ENCODE peak calls at places on chromosomes 7 and 10, in ten cellular contexts. D, T, W, L, N, A, O, P, Z and U are unnamed samples.

GRCh38 chr7:143000648-143001047 is 26.3 kb downstream of the OR9A2 start:
- DNase-seq in D (no peak), T (no peak), W (no peak), L (no peak), N (no peak), A (no peak), O (no peak), P (no peak), Z (no peak), U (no peak)

GRCh38 chr10:1050145-1050544 is 1.2 kb upstream of the IDI1 start:
- DNase-seq in D (no peak), T (peak; percentile 43), W (no peak), L (no peak), N (no peak), A (peak; percentile 58), O (no peak), P (no peak), Z (peak; percentile 53), U (no peak)

GRCh38 chr7:84175461-84175860 is 19.1 kb downstream of the SEMA3A start:
- DNase-seq in D (no peak), T (no peak), W (no peak), L (no peak), N (no peak), A (no peak), O (no peak), P (no peak), Z (no peak), U (no peak)

GRCh38 chr10:14952851-14953451 is 945 bp downstream of the DCLRE1C start:
- DNase-seq in D (no peak), T (no peak), W (no peak), L (no peak), N (no peak), A (peak; percentile 8), O (no peak), P (no peak), Z (no peak), U (no peak)

GRCh38 chr10:102612964-102613275 is 31.4 kb upstream of the TRIM8 start:
- DNase-seq in D (no peak), T (no peak), W (no peak), L (peak; percentile 66), N (no peak), A (no peak), O (no peak), P (peak; percentile 55), Z (peak; percentile 70), U (no peak)

GRCh38 chr7:105650382-105650729 is 69.1 kb upstream of the EFCAB10 start:
- DNase-seq in D (no peak), T (no peak), W (no peak), L (no peak), N (no peak), A (no peak), O (no peak), P (peak; percentile 12), Z (no peak), U (no peak)

GRCh38 chr7:32347244-32347828 is 142.8 kb downstream of the LSM5 start:
- DNase-seq in D (no peak), T (no peak), W (no peak), L (no peak), N (no peak), A (peak; percentile 44), O (no peak), P (no peak), Z (peak; percentile 40), U (no peak)

GRCh38 chr10:21481407-21481806 is 44.1 kb downstream of the SKIDA1 start:
- DNase-seq in D (no peak), T (no peak), W (no peak), L (no peak), N (no peak), A (no peak), O (no peak), P (no peak), Z (no peak), U (no peak)

DNA sequence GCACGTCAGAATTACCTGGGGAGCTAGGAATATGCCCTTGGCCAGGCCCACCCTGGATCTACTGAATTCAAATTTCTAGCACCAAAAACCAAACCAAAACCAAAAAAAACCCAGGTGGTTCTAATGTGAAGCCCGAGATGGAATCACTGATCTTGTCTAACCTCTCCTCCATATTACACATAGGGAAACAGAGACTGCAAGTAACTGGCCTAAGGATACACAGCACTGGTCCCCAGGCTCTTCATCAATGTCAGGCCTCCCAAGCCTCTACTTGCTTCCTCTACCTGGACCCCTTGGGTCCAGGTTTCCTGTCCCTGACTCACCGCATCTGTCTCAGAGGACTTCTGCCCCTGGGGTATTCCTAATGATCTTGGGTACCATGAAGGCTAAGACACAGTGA is 30.7 kb downstream of the ZCCHC24 start:
- DNase-seq in D (no peak), T (no peak), W (no peak), L (no peak), N (no peak), A (no peak), O (no peak), P (no peak), Z (no peak), U (no peak)
- H3K4me1 ChIP-seq in D (peaks cover 13% of the 10 kb centered on the region), T (no peaks in the 10 kb centered on the region), W (peaks cover 19% of the 10 kb centered on the region), L (peaks cover 53% of the 10 kb centered on the region), N (peaks cover 10% of the 10 kb centered on the region), A (peaks cover 30% of the 10 kb centered on the region), O (peaks cover 24% of the 10 kb centered on the region), P (peaks cover 60% of the 10 kb centered on the region), Z (peaks cover 11% of the 10 kb centered on the region), U (peaks cover 4% of the 10 kb centered on the region)

GRCh38 chr7:134892002-134892693 is 94.2 kb upstream of the AGBL3 start:
- DNase-seq in D (no peak), T (no peak), W (no peak), L (no peak), N (no peak), A (no peak), O (no peak), P (no peak), Z (no peak), U (no peak)

GRCh38 chr7:134890246-134891240 is 95.8 kb upstream of the AGBL3 start:
- DNase-seq in D (no peak), T (peak; percentile 27), W (peak; percentile 62), L (no peak), N (peak; percentile 37), A (no peak), O (no peak), P (peak; percentile 75), Z (peak; percentile 59), U (peak; percentile 51)

GRCh38 chr7:134893920-134894319 is 92.4 kb upstream of the AGBL3 start:
- DNase-seq in D (no peak), T (no peak), W (no peak), L (no peak), N (no peak), A (no peak), O (no peak), P (no peak), Z (no peak), U (no peak)

GRCh38 chr7:134892963-134893362 is 93.3 kb upstream of the AGBL3 start:
- DNase-seq in D (no peak), T (no peak), W (no peak), L (no peak), N (no peak), A (no peak), O (no peak), P (no peak), Z (no peak), U (no peak)

DNA sequence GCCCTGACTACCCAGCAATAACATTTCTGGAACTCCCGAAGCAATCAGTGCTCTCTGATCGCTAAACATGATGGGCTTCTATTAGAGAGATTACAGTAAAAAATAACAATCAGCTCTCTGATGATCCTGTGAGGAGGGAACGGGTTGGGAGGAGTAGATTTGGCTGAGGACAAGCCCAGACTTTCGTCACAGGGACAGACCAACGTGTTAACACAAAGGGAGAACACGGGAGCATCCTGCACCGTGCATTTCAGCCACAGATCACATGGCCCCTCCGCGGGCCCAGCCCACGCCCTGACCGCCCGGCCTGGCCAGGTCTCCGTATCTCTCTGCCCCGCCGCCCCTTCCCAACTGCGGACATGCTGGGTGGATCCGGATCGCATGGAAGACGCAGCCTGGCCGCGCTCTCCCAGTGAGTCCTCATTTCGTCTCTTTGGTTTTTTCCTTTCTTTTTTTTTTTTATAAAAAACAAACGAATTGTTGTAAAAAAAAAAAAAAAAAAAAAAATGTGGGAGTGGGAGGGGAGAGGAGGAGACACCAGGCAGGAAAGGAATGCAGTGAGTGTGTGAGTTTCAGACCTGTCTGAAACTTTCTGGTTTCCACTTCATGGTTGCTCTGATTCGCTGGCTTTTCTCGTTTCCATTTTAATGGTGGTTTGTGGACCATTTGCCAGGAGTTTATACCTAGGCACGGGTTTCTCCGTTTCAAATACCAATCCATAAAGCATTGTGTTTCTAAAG is 94.9 kb upstream of the AGBL3 start:
- DNase-seq in D (no peak), T (peak; percentile 93), W (peak; percentile 87), L (no peak), N (peak; percentile 88), A (no peak), O (peak; percentile 69), P (peak; percentile 94), Z (no peak), U (peak; percentile 86)
- TF ChIP-seq POLR2A in D (peak; percentile 13), T (peak; percentile 75), W (no peak), L (no peak), N (peak; percentile 36), A (no peak), O (peak; percentile 29), P (no peak), Z (no peak), U (no peak)

DNA sequence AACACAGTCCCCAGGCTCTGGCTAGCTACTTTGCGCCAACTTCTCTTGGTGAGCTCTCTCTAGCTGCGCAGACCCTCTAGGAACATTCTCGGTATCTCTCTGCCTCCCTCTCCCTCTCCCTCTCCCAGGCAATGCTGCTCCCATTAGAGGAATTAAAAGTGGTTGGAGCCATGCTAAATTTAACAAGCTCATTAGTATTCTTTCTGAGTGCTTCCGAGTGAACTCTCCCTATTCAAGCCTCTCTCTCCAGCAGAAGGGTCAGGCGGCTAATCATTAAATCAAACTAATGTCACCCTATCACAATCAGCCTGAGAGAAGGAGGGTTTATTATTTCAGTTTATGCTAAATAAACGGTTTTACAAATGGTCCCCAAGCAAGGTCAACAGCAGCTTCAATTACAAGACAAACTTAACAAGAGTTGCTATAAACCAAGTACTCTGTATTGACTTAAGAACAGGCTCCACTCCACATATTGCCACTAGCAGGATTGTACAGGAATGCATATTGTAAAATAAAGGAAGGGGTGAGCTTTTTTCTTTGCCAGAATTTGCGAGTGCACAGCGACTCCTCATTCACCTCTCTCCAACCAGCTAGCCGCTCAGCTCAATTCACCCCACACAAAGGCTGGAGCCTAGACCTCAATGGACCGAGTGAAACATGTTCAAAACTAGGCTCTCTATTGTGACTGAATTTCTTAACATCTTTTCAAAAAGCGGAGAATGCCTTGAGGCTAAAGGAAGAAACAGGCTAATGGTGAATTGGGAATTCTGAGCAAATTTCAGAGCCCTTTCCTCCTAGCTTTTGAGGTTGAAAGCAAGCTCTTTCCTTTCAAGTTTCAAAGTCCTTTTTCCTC is 84.4 kb downstream of the GLI3 start:
- DNase-seq in D (no peak), T (no peak), W (no peak), L (no peak), N (no peak), A (no peak), O (no peak), P (no peak), Z (no peak), U (no peak)
- H3K27ac ChIP-seq in D (no peak overlapping the region), T (no peak overlapping the region), W (no peak overlapping the region), L (no peak overlapping the region), N (no peak overlapping the region), A (no peak overlapping the region), O (no peak overlapping the region), P (peak overlapping the region; percentile 65), Z (no peak overlapping the region), U (peak overlapping the region; percentile 60)

DNA sequence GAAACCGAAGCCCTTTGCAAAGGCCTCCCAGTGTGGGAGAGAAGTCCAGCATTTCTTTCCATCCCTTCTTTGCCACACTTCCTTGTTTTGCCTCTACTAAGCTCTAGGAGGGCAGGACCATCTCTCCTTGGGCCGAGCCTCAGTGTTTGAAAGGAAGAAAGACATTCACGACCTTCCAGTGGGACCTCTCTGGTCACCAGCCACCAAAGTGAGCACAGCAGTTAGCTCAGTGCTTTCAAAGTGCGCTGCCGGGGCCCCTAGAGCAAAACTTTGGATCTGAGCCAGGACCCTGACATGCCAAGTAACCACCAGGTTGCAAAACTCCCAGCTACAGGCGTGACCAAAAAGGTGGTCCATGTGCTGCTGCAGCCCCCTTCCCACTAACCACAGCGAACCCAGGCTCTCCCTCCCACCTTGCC is 12.3 kb downstream of the CTBP2 start:
- DNase-seq in D (no peak), T (no peak), W (peak; percentile 57), L (no peak), N (no peak), A (peak; percentile 19), O (no peak), P (peak; percentile 86), Z (no peak), U (no peak)
- H3K4me1 ChIP-seq in D (peaks cover 71% of the 10 kb centered on the region), T (peaks cover 44% of the 10 kb centered on the region), W (peaks cover 44% of the 10 kb centered on the region), L (peaks cover 85% of the 10 kb centered on the region), N (peaks cover 23% of the 10 kb centered on the region), A (peaks cover 41% of the 10 kb centered on the region), O (peaks cover 73% of the 10 kb centered on the region), P (peaks cover 86% of the 10 kb centered on the region), Z (peaks cover 34% of the 10 kb centered on the region), U (peaks cover 29% of the 10 kb centered on the region)